ENCODE peak calls at places on chromosomes 2 and 18, in seven cellular contexts. K is activated T-cell treated with anti-CD3 and anti-CD28 coated beads, Interleukin-2, amount 50 U/mL, for 4 hours; R is HT-29; N is right cardiac atrium; I is activated CD8-positive, alpha-beta memory T cell treated with anti-CD3 and anti-CD28 coated beads for 24 hours; Y is stimulated activated CD4-positive, alpha-beta T cell treated with anti-CD3 and anti-CD28 coated beads, Interleukin-15, amount 100 ng/mL, for 24 hours; G is type B pancreatic cell. C is an unnamed sample.

GRCh38 chr2:221629478-221629877 is 57.4 kb upstream of the EPHA4 start:
- DNase-seq in N (no peak), I (no peak), G (no peak), K (no peak), Y (no peak), R (no peak), C (peak)

GRCh38 chr2:162245737-162246136 is 2.5 kb upstream of the FAP start:
- DNase-seq in G (no peak), R (peak), I (no peak), N (no peak), K (no peak), Y (no peak), C (peak)

GRCh38 chr18:29496276-29496675 is 1319.3 kb upstream of the CDH2 start:
- DNase-seq in R (no peak), G (no peak), I (no peak), K (no peak), Y (no peak), N (no peak), C (no peak)

GRCh38 chr2:241035818-241036396 is 37.5 kb downstream of the SNED1 start:
- DNase-seq in K (peak), G (no peak), R (no peak), Y (no peak), N (no peak), I (no peak), C (no peak)

GRCh38 chr2:200252661-200253067 is 53.8 kb upstream of the SPATS2L start:
- DNase-seq in R (no peak), Y (no peak), G (no peak), N (no peak), K (no peak), I (no peak), C (no peak)

GRCh38 chr2:239598732-239599090 is 197.9 kb upstream of the HDAC4 start:
- DNase-seq in N (no peak), R (no peak), I (peak), K (no peak), G (no peak), Y (no peak), C (no peak)

GRCh38 chr2:240435457-240435954 is at the start of gene GPC1:
- DNase-seq in Y (peak), K (peak), G (no peak), I (no peak), N (peak), R (peak), C (peak)

GRCh38 chr2:2848621-2849443 is 517.8 kb upstream of the MYT1L start:
- DNase-seq in G (no peak), I (no peak), R (no peak), Y (no peak), K (no peak), N (no peak), C (peak)

GRCh38 chr18:55097406-55098170 is 138.3 kb upstream of the CCDC68 start:
- DNase-seq in G (no peak), K (no peak), Y (no peak), N (no peak), R (peak), I (no peak), C (peak)

GRCh38 chr2:119249855-119250775 is 26.5 kb downstream of the STEAP3 start:
- DNase-seq in K (no peak), G (no peak), I (no peak), R (no peak), N (no peak), Y (no peak), C (no peak)

GRCh38 chr18:57542126-57542525 is 44.4 kb downstream of the FECH start:
- DNase-seq in K (no peak), G (no peak), N (no peak), I (no peak), Y (no peak), R (no peak), C (no peak)

GRCh38 chr18:11005528-11005927 is 143.8 kb downstream of the PIEZO2 start:
- DNase-seq in N (no peak), R (peak), I (no peak), K (no peak), G (no peak), Y (no peak), C (peak)

GRCh38 chr18:39825485-39825884 is 2129.5 kb upstream of the PIK3C3 start:
- DNase-seq in G (no peak), R (no peak), K (no peak), I (no peak), N (no peak), Y (no peak), C (no peak)

GRCh38 chr2:199459286-199460100 is 1.8 kb upstream of the SATB2 start:
- DNase-seq in I (peak), N (peak), K (peak), Y (peak), R (peak), G (peak), C (peak)

GRCh38 chr2:213237251-213237650 is 47.0 kb upstream of the SPAG16 start:
- DNase-seq in Y (no peak), R (no peak), I (no peak), G (no peak), N (no peak), K (no peak), C (no peak)

GRCh38 chr2:179898873-179899272 is 37.5 kb upstream of the ZNF385B start:
- DNase-seq in G (no peak), R (peak), I (no peak), K (no peak), N (no peak), Y (peak), C (peak)

GRCh38 chr18:29169599-29169998 is 992.7 kb upstream of the CDH2 start:
- DNase-seq in G (no peak), Y (no peak), N (no peak), R (no peak), I (no peak), K (no peak), C (no peak)

GRCh38 chr2:173511357-173511756 is 156.7 kb downstream of the CDCA7 start:
- DNase-seq in R (no peak), Y (no peak), G (no peak), N (no peak), I (no peak), K (no peak), C (no peak)

GRCh38 chr2:117973498-117974082 is 40.3 kb downstream of the CCDC93 start:
- DNase-seq in Y (no peak), I (no peak), K (no peak), G (no peak), R (no peak), N (no peak), C (no peak)

GRCh38 chr2:98444436-98445166 is at the start of gene INPP4A:
- DNase-seq in R (peak), G (peak), Y (peak), I (peak), N (peak), K (peak), C (peak)

GRCh38 chr2:64525323-64525625 is 1.1 kb downstream of the AFTPH start:
- DNase-seq in N (no peak), R (peak), G (no peak), I (no peak), K (peak), Y (peak), C (peak)

GRCh38 chr2:226782092-226782713 is 17.4 kb downstream of the IRS1 start:
- DNase-seq in I (no peak), R (no peak), N (no peak), Y (no peak), K (no peak), G (no peak), C (peak)

GRCh38 chr2:105857076-105857740 is 112.5 kb downstream of the NCK2 start:
- DNase-seq in I (no peak), R (no peak), G (no peak), Y (peak), K (peak), N (no peak), C (no peak)

GRCh38 chr2:20221169-20221938 is 3.6 kb downstream of the SDC1 start:
- DNase-seq in G (no peak), R (no peak), I (no peak), K (no peak), Y (no peak), N (no peak), C (no peak)

GRCh38 chr2:12014088-12014960 is 267.9 kb downstream of the LPIN1 start:
- DNase-seq in K (no peak), G (no peak), Y (no peak), R (no peak), N (peak), I (no peak), C (no peak)

GRCh38 chr2:6876299-6876698 is 1.3 kb upstream of the RSAD2 start:
- DNase-seq in Y (no peak), K (no peak), R (no peak), N (no peak), G (no peak), I (no peak), C (no peak)

GRCh38 chr2:128817171-128817570 is 498.5 kb upstream of the HS6ST1 start:
- DNase-seq in G (no peak), Y (no peak), I (peak), R (no peak), N (no peak), K (no peak), C (no peak)

GRCh38 chr2:239456940-239457339 is 56.1 kb upstream of the HDAC4 start:
- DNase-seq in I (peak), G (peak), R (no peak), N (no peak), Y (no peak), K (no peak), C (no peak)

GRCh38 chr2:36680012-36680411 is 16.5 kb upstream of the VIT start:
- DNase-seq in I (no peak), K (no peak), Y (no peak), R (no peak), N (no peak), G (no peak), C (no peak)

GRCh38 chr2:43222472-43223146 is 3.8 kb downstream of the ZFP36L2 start:
- DNase-seq in G (no peak), N (peak), I (no peak), K (no peak), R (peak), Y (no peak), C (peak)

GRCh38 chr2:27485496-27485895 is 4.0 kb downstream of the IFT172 start:
- DNase-seq in Y (no peak), N (no peak), I (no peak), G (no peak), K (no peak), R (no peak), C (no peak)

GRCh38 chr2:174729797-174730529 is 34.3 kb downstream of the CHRNA1 start:
- DNase-seq in Y (peak), I (peak), G (no peak), R (no peak), K (peak), N (peak), C (peak)

GRCh38 chr2:39033980-39034379 is 86.9 kb downstream of the SOS1 start:
- DNase-seq in Y (no peak), K (no peak), I (no peak), G (no peak), N (no peak), R (no peak), C (no peak)

C was measured in hepatocyte.